ENCODE peak calls at places on chromosomes 1 and 21, in five cellular contexts. One of them, this sample, is unnamed.
A peak's percentile ranks its signal among the peaks of the same experiment; 100 is the strongest.

GRCh38 chr1:170967042-170967910 is 31.9 kb downstream of the MROH9 start:
- DNase-seq in Caki2: peak; percentile 11
- DNase-seq in HEK293T: peak; percentile 42
- DNase-seq in C1 segment of cervical spinal cord: no peak
- DNase-seq in esophagus muscularis mucosa: no peak
- DNase-seq in this sample: no peak

GRCh38 chr1:41507152-41507720 is 22.8 kb upstream of the EDN2 start:
- DNase-seq in esophagus muscularis mucosa: no peak
- DNase-seq in HEK293T: no peak
- DNase-seq in Caki2: no peak
- DNase-seq in C1 segment of cervical spinal cord: no peak
- DNase-seq in this sample: no peak

GRCh38 chr21:36688324-36688723 is 10.6 kb upstream of the SIM2 start:
- DNase-seq in HEK293T: no peak
- DNase-seq in esophagus muscularis mucosa: no peak
- DNase-seq in Caki2: no peak
- DNase-seq in C1 segment of cervical spinal cord: no peak
- DNase-seq in this sample: no peak

GRCh38 chr1:200590001-200590400 is 30.6 kb downstream of the KIF14 start:
- DNase-seq in esophagus muscularis mucosa: no peak
- DNase-seq in C1 segment of cervical spinal cord: no peak
- DNase-seq in Caki2: no peak
- DNase-seq in HEK293T: no peak
- DNase-seq in this sample: no peak

GRCh38 chr1:36834586-36834985 is 199.7 kb downstream of the GRIK3 start:
- DNase-seq in C1 segment of cervical spinal cord: no peak
- DNase-seq in Caki2: no peak
- DNase-seq in HEK293T: no peak
- DNase-seq in esophagus muscularis mucosa: no peak
- DNase-seq in this sample: no peak

GRCh38 chr1:230283678-230284077 is 142.5 kb downstream of the PGBD5 start:
- DNase-seq in HEK293T: no peak
- DNase-seq in Caki2: no peak
- DNase-seq in C1 segment of cervical spinal cord: no peak
- DNase-seq in esophagus muscularis mucosa: no peak
- DNase-seq in this sample: no peak

GRCh38 chr1:203593143-203593542 is 33.5 kb upstream of the ATP2B4 start:
- DNase-seq in Caki2: no peak
- DNase-seq in C1 segment of cervical spinal cord: no peak
- DNase-seq in HEK293T: no peak
- DNase-seq in esophagus muscularis mucosa: no peak
- DNase-seq in this sample: no peak

GRCh38 chr1:2583871-2584341 is 2.7 kb upstream of the PRXL2B start:
- DNase-seq in HEK293T: no peak
- DNase-seq in esophagus muscularis mucosa: no peak
- DNase-seq in C1 segment of cervical spinal cord: no peak
- DNase-seq in Caki2: peak; percentile 23
- DNase-seq in this sample: no peak

GRCh38 chr1:7218210-7218832 is 433.1 kb downstream of the CAMTA1 start:
- DNase-seq in Caki2: peak; percentile 37
- DNase-seq in HEK293T: peak; percentile 60
- DNase-seq in esophagus muscularis mucosa: peak; percentile 91
- DNase-seq in C1 segment of cervical spinal cord: no peak
- DNase-seq in this sample: no peak

GRCh38 chr1:157115851-157116734 is 16.5 kb upstream of the ETV3L start:
- DNase-seq in C1 segment of cervical spinal cord: no peak
- DNase-seq in HEK293T: no peak
- DNase-seq in esophagus muscularis mucosa: no peak
- DNase-seq in Caki2: no peak
- DNase-seq in this sample: no peak

GRCh38 chr1:25430073-25430665 is 528 bp upstream of the MACO1 start:
- DNase-seq in HEK293T: peak; percentile 85
- DNase-seq in C1 segment of cervical spinal cord: peak; percentile 84
- DNase-seq in Caki2: peak; percentile 83
- DNase-seq in esophagus muscularis mucosa: peak; percentile 94
- DNase-seq in this sample: peak; percentile 95

GRCh38 chr1:201169203-201169602 is 14.9 kb upstream of the TMEM9 start:
- DNase-seq in C1 segment of cervical spinal cord: no peak
- DNase-seq in esophagus muscularis mucosa: no peak
- DNase-seq in Caki2: no peak
- DNase-seq in HEK293T: no peak
- DNase-seq in this sample: no peak

GRCh38 chr1:897176-897575 is 26.5 kb upstream of the SAMD11 start:
- DNase-seq in esophagus muscularis mucosa: peak; percentile 84
- DNase-seq in C1 segment of cervical spinal cord: no peak
- DNase-seq in HEK293T: no peak
- DNase-seq in Caki2: no peak
- DNase-seq in this sample: no peak

GRCh38 chr21:16195896-16196443 is 466.2 kb downstream of the USP25 start:
- DNase-seq in C1 segment of cervical spinal cord: no peak
- DNase-seq in Caki2: no peak
- DNase-seq in esophagus muscularis mucosa: no peak
- DNase-seq in HEK293T: no peak
- DNase-seq in this sample: no peak

GRCh38 chr1:41350055-41350378 is 11.2 kb upstream of the FOXO6 start:
- DNase-seq in Caki2: no peak
- DNase-seq in C1 segment of cervical spinal cord: no peak
- DNase-seq in esophagus muscularis mucosa: no peak
- DNase-seq in HEK293T: no peak
- DNase-seq in this sample: no peak